ENCODE peak calls at places on chromosomes 11 and 22, in ten cellular contexts. R is non-pigmented ciliary epithelial cell; M is H54; H is foreskin fibroblast; S is RWPE1; Q is activated T-cell treated with anti-CD3 and anti-CD28 coated beads, Interleukin-2, amount 50 U/mL, for 72 hours; A is activated CD4-positive, CD25-positive, alpha-beta regulatory T cell; B is left ventricle myocardium superior; V is adrenal gland; D is NCI-H2107. T is an unnamed sample.

GRCh38 chr22:36768141-36768540 is 7.8 kb downstream of the IFT27 start:
- DNase-seq in R (no peak), M (no peak), H (no peak), S (no peak), Q (no peak), A (no peak), B (no peak), V (no peak), D (no peak), T (no peak)

GRCh38 chr22:26835929-26836528 is 178.6 kb downstream of the MIAT start:
- DNase-seq in R (no peak), M (peak; percentile 18), H (peak; percentile 14), S (peak; percentile 22), Q (peak; percentile 52), A (no peak), B (no peak), V (peak; percentile 37), D (no peak), T (no peak)

GRCh38 chr11:36131719-36132349 is 157.4 kb downstream of the COMMD9 start:
- DNase-seq in R (no peak), M (no peak), H (peak; percentile 49), S (no peak), Q (peak; percentile 10), A (no peak), B (peak; percentile 44), V (peak; percentile 56), D (no peak), T (no peak)

GRCh38 chr11:72615329-72615728 is 58.9 kb downstream of the PDE2A start:
- DNase-seq in R (no peak), M (no peak), H (no peak), S (no peak), Q (no peak), A (no peak), B (no peak), V (no peak), D (no peak), T (no peak)

GRCh38 chr22:26585104-26585790 is 4.7 kb downstream of the TPST2 start:
- DNase-seq in R (peak; percentile 23), M (peak; percentile 62), H (peak; percentile 89), S (peak; percentile 42), Q (no peak), A (no peak), B (peak; percentile 92), V (peak; percentile 94), D (no peak), T (peak; percentile 66)

GRCh38 chr22:37557321-37558001 is 2.8 kb upstream of the CDC42EP1 start:
- DNase-seq in R (no peak), M (no peak), H (no peak), S (no peak), Q (no peak), A (no peak), B (no peak), V (no peak), D (no peak), T (no peak)

GRCh38 chr22:21726650-21727049 is 8.9 kb downstream of the YPEL1 start:
- DNase-seq in R (no peak), M (no peak), H (no peak), S (no peak), Q (peak; percentile 44), A (no peak), B (no peak), V (no peak), D (peak; percentile 5), T (no peak)

GRCh38 chr11:31967404-31967950 is 123.4 kb upstream of the RCN1 start:
- DNase-seq in R (no peak), M (no peak), H (no peak), S (no peak), Q (no peak), A (no peak), B (no peak), V (no peak), D (no peak), T (no peak)

GRCh38 chr11:59394186-59394585 is 32.0 kb downstream of the OR5A2 start:
- DNase-seq in R (no peak), M (no peak), H (no peak), S (no peak), Q (no peak), A (no peak), B (no peak), V (no peak), D (no peak), T (no peak)

GRCh38 chr11:64762916-64763803 is 3.4 kb upstream of the PYGM start:
- DNase-seq in R (peak; percentile 66), M (no peak), H (no peak), S (no peak), Q (peak; percentile 6), A (no peak), B (peak; percentile 54), V (peak; percentile 80), D (peak; percentile 36), T (no peak)

GRCh38 chr11:2446590-2447252 is 1.9 kb downstream of the KCNQ1 start:
- DNase-seq in R (no peak), M (no peak), H (no peak), S (no peak), Q (no peak), A (no peak), B (no peak), V (no peak), D (no peak), T (peak; percentile 81)

GRCh38 chr11:24900524-24900923 is 403.7 kb downstream of the LUZP2 start:
- DNase-seq in R (no peak), M (no peak), H (no peak), S (no peak), Q (no peak), A (no peak), B (no peak), V (no peak), D (no peak), T (no peak)

T was measured in lower lobe of right lung.